ENCODE peak calls at places on chromosomes 2 and 18, in five cellular contexts. B is OCI-LY7, Q is AG10803, N is colonic mucosa, A is GM06990. F is an unnamed sample.
A peak's percentile ranks its signal among the peaks of the same experiment; 100 is the strongest.

GRCh38 chr2:131121464-131121863 is 16.3 kb downstream of the PLEKHB2 start:
- DNase-seq in Q (peak; percentile 5), A (no peak), B (no peak), N (no peak), F (no peak)

GRCh38 chr2:12416600-12416999 is 300.1 kb upstream of the TRIB2 start:
- DNase-seq in N (peak; percentile 21), B (peak; percentile 7), Q (peak; percentile 61), A (no peak), F (peak; percentile 68)

GRCh38 chr2:8676915-8677645 is 4.8 kb upstream of the ID2 start:
- DNase-seq in A (no peak), Q (no peak), N (peak; percentile 35), B (no peak), F (no peak)

GRCh38 chr2:177606636-177607035 is 214.1 kb downstream of the AGPS start:
- DNase-seq in N (no peak), B (no peak), A (no peak), Q (peak; percentile 18), F (peak; percentile 9)

GRCh38 chr2:33034784-33035183 is 88.0 kb downstream of the LTBP1 start:
- DNase-seq in B (no peak), A (no peak), Q (peak; percentile 67), N (no peak), F (no peak)

GRCh38 chr2:174247474-174248186 is 702 bp downstream of the OLA1 start:
- DNase-seq in B (peak; percentile 41), A (no peak), N (peak; percentile 44), Q (peak; percentile 13), F (peak; percentile 37)

GRCh38 chr2:233021771-233022170 is 8.7 kb upstream of the NGEF start:
- DNase-seq in N (no peak), B (no peak), A (no peak), Q (no peak), F (no peak)

GRCh38 chr18:58097127-58097906 is 53.3 kb downstream of the NEDD4L start:
- DNase-seq in N (no peak), B (no peak), A (no peak), Q (no peak), F (no peak)

GRCh38 chr2:231111987-231112386 is 12.9 kb downstream of the HTR2B start:
- DNase-seq in Q (peak; percentile 46), B (no peak), A (no peak), N (no peak), F (no peak)

GRCh38 chr18:12765127-12765526 is 62.3 kb downstream of the PSMG2 start:
- DNase-seq in Q (no peak), N (no peak), B (no peak), A (no peak), F (no peak)

GRCh38 chr18:12767580-12768155 is 64.8 kb downstream of the PSMG2 start:
- DNase-seq in N (no peak), A (no peak), B (no peak), Q (no peak), F (no peak)

GRCh38 chr18:12765586-12765985 is 62.7 kb downstream of the PSMG2 start:
- DNase-seq in Q (no peak), N (no peak), B (no peak), A (no peak), F (no peak)

GRCh38 chr18:12768622-12769021 is 65.8 kb downstream of the PSMG2 start:
- DNase-seq in B (no peak), A (no peak), Q (peak; percentile 35), N (no peak), F (no peak)

DNA sequence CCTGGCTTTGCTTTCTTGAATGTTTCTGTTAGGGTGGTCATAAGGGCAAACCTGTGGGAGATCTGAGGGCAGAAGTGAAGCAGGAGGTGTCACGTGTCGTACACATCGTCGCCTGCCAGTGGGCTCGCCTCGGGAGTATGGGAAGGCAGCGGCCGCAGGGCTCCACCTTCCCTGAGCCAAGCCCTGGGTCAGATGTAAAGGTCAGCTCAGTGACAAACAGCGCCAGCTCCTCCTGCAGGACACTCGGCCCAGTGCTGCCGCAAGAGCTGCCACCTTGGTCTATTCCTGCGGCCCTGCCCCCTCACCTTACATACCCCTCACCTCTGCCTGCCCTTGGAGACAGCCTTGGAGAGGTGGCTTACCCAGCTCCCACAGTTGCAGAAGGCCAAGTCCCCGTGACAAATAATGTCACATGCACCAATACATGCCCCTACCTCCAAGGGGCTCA is 64.2 kb downstream of the PSMG2 start:
- DNase-seq in N (no peak), Q (no peak), B (no peak), A (no peak), F (no peak)
- TF ChIP-seq CTCF in N (no peak), Q (no peak), B (no peak), A (no peak), F (no peak)

GRCh38 chr2:99066602-99067001 is 74.9 kb upstream of the C2orf15 start:
- DNase-seq in A (peak; percentile 43), N (peak; percentile 35), Q (peak; percentile 53), B (peak; percentile 56), F (peak; percentile 88)

GRCh38 chr2:99067871-99068270 is 73.6 kb upstream of the C2orf15 start:
- DNase-seq in A (no peak), B (no peak), N (no peak), Q (no peak), F (no peak)

DNA sequence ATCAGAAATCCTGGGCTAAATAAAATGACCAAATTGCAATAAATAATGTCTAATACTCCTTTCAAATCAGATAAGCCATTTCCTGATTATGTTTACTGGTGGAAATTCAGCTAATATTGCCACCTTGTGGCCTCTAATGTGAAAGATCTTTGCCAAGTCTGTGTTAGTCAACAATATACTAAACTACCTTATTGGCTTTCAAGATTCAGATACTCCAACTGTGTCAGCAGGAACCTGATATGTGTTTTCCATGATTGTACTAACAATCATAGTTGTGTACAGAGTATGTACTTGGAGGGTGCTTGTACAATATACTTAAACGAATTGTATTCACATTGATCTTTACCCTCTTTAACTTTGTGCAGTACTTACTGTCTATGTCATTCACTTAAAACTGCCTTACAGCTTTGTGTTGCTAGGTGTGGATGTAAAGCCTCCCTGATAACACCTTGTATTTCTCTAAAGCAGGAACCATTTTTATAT is 75.4 kb upstream of the C2orf15 start:
- DNase-seq in N (no peak), B (peak; percentile 59), Q (peak; percentile 47), A (peak; percentile 17), F (peak; percentile 70)
- H3K4me3 ChIP-seq in N (no peak overlapping the region), B (no peak overlapping the region), Q (no peak overlapping the region), A (no peak overlapping the region), F (peak overlapping the region; percentile 30)

GRCh38 chr2:168495524-168495923 is 39.5 kb downstream of the CERS6 start:
- DNase-seq in Q (no peak), A (peak; percentile 71), B (no peak), N (no peak), F (peak; percentile 89)

GRCh38 chr2:168490015-168490874 is 34.2 kb downstream of the CERS6 start:
- DNase-seq in B (peak; percentile 32), N (no peak), A (peak; percentile 76), Q (no peak), F (peak; percentile 96)

GRCh38 chr2:168490916-168491605 is 35.0 kb downstream of the CERS6 start:
- DNase-seq in Q (no peak), A (peak; percentile 28), B (no peak), N (no peak), F (peak; percentile 71)

GRCh38 chr2:168499500-168499899 is 43.4 kb downstream of the CERS6 start:
- DNase-seq in N (no peak), Q (no peak), A (no peak), B (no peak), F (no peak)

GRCh38 chr2:168494190-168494711 is 38.2 kb downstream of the CERS6 start:
- DNase-seq in N (peak; percentile 48), A (no peak), B (no peak), Q (no peak), F (no peak)
- TF ChIP-seq CTCF in N (peak; percentile 34), A (peak; percentile 33), B (peak; percentile 51), Q (no peak), F (no peak)

GRCh38 chr2:172106128-172106961 is 3.6 kb upstream of the DLX2 start:
- DNase-seq in A (no peak), N (no peak), Q (peak; percentile 59), B (no peak), F (peak; percentile 46)
- H3K4me3 ChIP-seq in A (peak overlapping the region; percentile 42), N (peak overlapping the region; percentile 23), Q (peak overlapping the region; percentile 69), B (no peak overlapping the region), F (peak overlapping the region; percentile 41)

GRCh38 chr2:104078431-104079157 is 775.3 kb upstream of the POU3F3 start:
- DNase-seq in Q (no peak), B (peak; percentile 83), N (no peak), A (no peak), F (no peak)
- TF ChIP-seq CTCF in Q (no peak), B (peak; percentile 68), N (no peak), A (peak; percentile 24), F (no peak)

GRCh38 chr18:711693-712400 is 583 bp downstream of the ENOSF1 start:
- DNase-seq in A (peak; percentile 57), N (peak; percentile 85), Q (peak; percentile 90), B (peak; percentile 68), F (peak; percentile 88)

GRCh38 chr18:711330-711692 is 1.1 kb downstream of the ENOSF1 start:
- DNase-seq in B (no peak), A (no peak), Q (no peak), N (no peak), F (no peak)

GRCh38 chr18:712401-713134 is at the start of gene ENOSF1:
- DNase-seq in Q (peak; percentile 79), B (peak; percentile 78), A (peak; percentile 89), N (peak; percentile 92), F (peak; percentile 90)

GRCh38 chr18:710418-711300 is 1.8 kb downstream of the ENOSF1 start:
- DNase-seq in B (no peak), N (no peak), Q (no peak), A (no peak), F (no peak)

GRCh38 chr18:713135-713490 is 683 bp upstream of the ENOSF1 start:
- DNase-seq in A (no peak), N (no peak), B (no peak), Q (no peak), F (no peak)
- H3K4me3 ChIP-seq in A (no peak overlapping the region), N (peak overlapping the region; percentile 54), B (no peak overlapping the region), Q (no peak overlapping the region), F (peak overlapping the region; percentile 51)

GRCh38 chr2:219384083-219384713 is 3.5 kb downstream of the DNPEP start:
- DNase-seq in N (no peak), Q (no peak), A (no peak), B (no peak), F (no peak)
- TF ChIP-seq CTCF in N (no peak), Q (no peak), A (no peak), B (peak; percentile 16), F (no peak)

GRCh38 chr18:62531078-62531477 is 8.3 kb downstream of the ZCCHC2 start:
- DNase-seq in B (no peak), N (no peak), A (no peak), Q (no peak), F (no peak)
- H3K4me3 ChIP-seq in B (no peak overlapping the region), N (no peak overlapping the region), A (no peak overlapping the region), Q (no peak overlapping the region), F (no peak overlapping the region)

DNA sequence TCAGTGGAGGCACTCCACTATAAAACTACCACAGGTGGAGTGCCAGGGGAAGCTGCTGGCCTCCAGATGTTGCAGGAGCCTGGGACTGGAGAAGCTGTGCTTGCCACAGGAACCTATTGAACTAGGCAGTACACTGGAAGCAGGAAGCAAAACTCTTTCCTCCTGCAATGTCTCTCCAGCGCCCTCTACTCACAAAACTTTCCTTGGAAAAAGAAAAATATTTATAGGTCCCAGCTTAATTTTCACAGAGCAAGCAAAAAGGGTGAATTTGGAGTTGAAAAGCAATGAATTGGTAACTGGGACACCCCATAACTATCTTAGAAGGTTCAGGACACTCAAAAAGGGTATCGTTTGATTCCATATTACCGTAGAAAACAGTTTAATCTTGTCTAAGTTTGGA is 33.2 kb upstream of the REEP1 start:
- DNase-seq in A (no peak), N (no peak), Q (no peak), B (no peak), F (no peak)
- TF ChIP-seq CTCF in A (peak; percentile 3), N (no peak), Q (no peak), B (no peak), F (no peak)

F was measured in GM12865.